ENCODE peak calls at places on chromosomes 12 and 14, in ten cellular contexts. U, W, Z, M, D, K, H, P, I and O are unnamed samples.

GRCh38 chr14:32720927-32721326 is 217.8 kb upstream of the NPAS3 start:
- DNase-seq in M (no peak), I (no peak), U (peak), H (no peak), K (no peak), W (no peak), P (no peak), Z (no peak), D (peak), O (no peak)

GRCh38 chr12:53207042-53207441 is at the start of gene ITGB7:
- DNase-seq in P (peak), W (no peak), D (no peak), K (no peak), U (no peak), H (no peak), Z (peak), M (peak), I (no peak), O (peak)

GRCh38 chr12:21773263-21773741 is 1.2 kb downstream of the KCNJ8 start:
- DNase-seq in M (no peak), K (peak), D (peak), W (peak), Z (no peak), P (no peak), H (peak), I (peak), U (peak), O (no peak)

GRCh38 chr14:36818212-36818611 is 156.6 kb downstream of the PAX9 start:
- DNase-seq in I (no peak), Z (no peak), H (no peak), D (no peak), U (no peak), W (no peak), M (no peak), K (no peak), P (no peak), O (no peak)

GRCh38 chr14:77529963-77530362 is 31.3 kb upstream of the ISM2 start:
- DNase-seq in H (no peak), Z (no peak), I (no peak), P (no peak), D (no peak), U (no peak), W (no peak), K (no peak), M (no peak), O (no peak)

GRCh38 chr12:78118036-78118435 is 287.3 kb downstream of the NAV3 start:
- DNase-seq in K (no peak), D (no peak), U (no peak), M (no peak), P (no peak), H (no peak), Z (no peak), W (no peak), I (no peak), O (no peak)

GRCh38 chr12:129503802-129504201 is 400.0 kb downstream of the TMEM132D start:
- DNase-seq in D (no peak), I (no peak), M (no peak), U (no peak), Z (no peak), K (no peak), P (no peak), W (no peak), H (no peak), O (no peak)

GRCh38 chr12:6943387-6943718 is 263 bp upstream of the RNU7-1 start:
- DNase-seq in W (peak), P (peak), U (peak), Z (no peak), D (peak), H (peak), K (peak), I (peak), M (peak), O (peak)

GRCh38 chr14:78259831-78260230 is 89.7 kb downstream of the NRXN3 start:
- DNase-seq in W (no peak), K (no peak), I (no peak), U (no peak), Z (no peak), H (no peak), M (no peak), P (no peak), D (no peak), O (no peak)

GRCh38 chr12:90253674-90254181 is 545.1 kb upstream of the ATP2B1 start:
- DNase-seq in M (peak), P (peak), D (peak), W (peak), K (peak), Z (peak), I (no peak), H (peak), U (peak), O (peak)

GRCh38 chr12:132955094-132955932 is 793 bp downstream of the ZNF605 start:
- DNase-seq in W (no peak), K (peak), D (peak), Z (peak), I (peak), M (peak), P (no peak), U (peak), H (peak), O (peak)

GRCh38 chr14:89351958-89352404 is 65.1 kb downstream of the FOXN3 start:
- DNase-seq in M (no peak), U (no peak), Z (no peak), H (no peak), P (no peak), W (no peak), D (no peak), K (no peak), I (no peak), O (no peak)

GRCh38 chr12:3020850-3021435 is 56.2 kb upstream of the TSPAN9 start:
- DNase-seq in W (no peak), Z (no peak), P (no peak), I (no peak), D (no peak), M (no peak), K (no peak), H (no peak), U (no peak), O (no peak)

GRCh38 chr12:57552692-57553321 is 3.0 kb downstream of the KIF5A start:
- DNase-seq in P (no peak), U (peak), K (no peak), I (no peak), M (no peak), Z (no peak), W (no peak), D (peak), H (no peak), O (no peak)

GRCh38 chr12:6178981-6179761 is 21.0 kb upstream of the CD9 start:
- DNase-seq in H (peak), I (no peak), D (peak), W (no peak), P (no peak), U (no peak), Z (no peak), K (no peak), M (no peak), O (no peak)

GRCh38 chr12:15494329-15495046 is 172.2 kb downstream of the PTPRO start:
- DNase-seq in H (no peak), U (no peak), D (no peak), M (no peak), P (no peak), K (no peak), I (no peak), W (no peak), Z (peak), O (peak)

GRCh38 chr12:117853600-117853999 is 115.2 kb downstream of the KSR2 start:
- DNase-seq in W (no peak), Z (no peak), D (no peak), H (no peak), P (no peak), K (no peak), U (peak), I (no peak), M (peak), O (no peak)

GRCh38 chr12:24743891-24744793 is 204.8 kb downstream of the BCAT1 start:
- DNase-seq in H (peak), Z (no peak), M (no peak), D (no peak), I (no peak), U (no peak), P (no peak), W (no peak), K (no peak), O (no peak)

GRCh38 chr12:64840949-64841717 is 16.7 kb downstream of the TBC1D30 start:
- DNase-seq in P (no peak), Z (no peak), U (peak), M (no peak), H (no peak), K (peak), W (no peak), I (no peak), D (no peak), O (no peak)

GRCh38 chr12:100823988-100824387 is 29.4 kb downstream of the ANO4 start:
- DNase-seq in D (peak), U (peak), H (peak), M (no peak), Z (no peak), K (no peak), W (no peak), I (no peak), P (no peak), O (no peak)

GRCh38 chr12:41223600-41223999 is 35.5 kb downstream of the PDZRN4 start:
- DNase-seq in M (no peak), W (no peak), Z (no peak), I (no peak), H (no peak), P (no peak), K (no peak), D (no peak), U (no peak), O (no peak)

GRCh38 chr12:6460751-6461371 is 9.0 kb downstream of the TAPBPL start:
- DNase-seq in W (no peak), H (no peak), U (no peak), I (no peak), K (no peak), D (no peak), Z (no peak), M (no peak), P (no peak), O (no peak)

GRCh38 chr12:132285991-132286681 is 43.3 kb downstream of the GALNT9 start:
- DNase-seq in U (peak), P (no peak), D (peak), H (peak), K (peak), Z (no peak), M (peak), I (peak), W (peak), O (no peak)

GRCh38 chr12:132761911-132762583 is 415 bp upstream of the ANKLE2 start:
- DNase-seq in H (peak), Z (peak), M (peak), W (peak), I (peak), K (peak), P (peak), D (peak), U (peak), O (peak)

GRCh38 chr14:20487402-20487742 is 18.0 kb upstream of the RNASE10 start:
- DNase-seq in M (no peak), I (no peak), U (no peak), Z (no peak), W (no peak), P (no peak), H (no peak), K (no peak), D (no peak), O (no peak)

GRCh38 chr14:20682127-20682434 is 2.3 kb upstream of the RNASE4 start:
- DNase-seq in D (no peak), W (peak), P (no peak), I (no peak), Z (no peak), K (no peak), U (no peak), M (peak), H (no peak), O (no peak)

GRCh38 chr12:28814246-28814645 is 334.8 kb upstream of the FAR2 start:
- DNase-seq in H (no peak), P (no peak), K (peak), I (no peak), W (no peak), M (no peak), Z (no peak), D (no peak), U (peak), O (no peak)

GRCh38 chr12:2168808-2169207 is 116.0 kb downstream of the CACNA1C start:
- DNase-seq in Z (no peak), I (no peak), D (peak), K (peak), U (peak), H (peak), M (no peak), P (no peak), W (no peak), O (no peak)

GRCh38 chr12:20361416-20361815 is 6.9 kb upstream of the PDE3A start:
- DNase-seq in M (no peak), K (no peak), H (no peak), P (no peak), U (no peak), Z (no peak), I (no peak), W (no peak), D (no peak), O (no peak)

GRCh38 chr12:122870867-122871664 is 24.9 kb downstream of the VPS37B start:
- DNase-seq in P (peak), I (no peak), M (peak), Z (no peak), K (peak), U (no peak), W (no peak), D (peak), H (peak), O (no peak)

GRCh38 chr14:68199465-68200145 is 380.0 kb downstream of the RAD51B start:
- DNase-seq in U (no peak), D (no peak), W (no peak), H (peak), M (peak), P (no peak), Z (no peak), I (peak), K (peak), O (no peak)

GRCh38 chr12:6229823-6230222 is 29.6 kb downstream of the CD9 start:
- DNase-seq in M (no peak), I (no peak), P (no peak), K (peak), H (peak), U (peak), Z (no peak), D (peak), W (peak), O (no peak)

GRCh38 chr14:26730929-26731618 is 133.2 kb upstream of the NOVA1 start:
- DNase-seq in P (no peak), U (peak), W (peak), Z (no peak), D (peak), M (no peak), H (peak), K (no peak), I (peak), O (no peak)

GRCh38 chr12:131944601-131945251 is 5.0 kb upstream of the EP400 start:
- DNase-seq in H (no peak), M (peak), D (no peak), Z (no peak), W (peak), K (no peak), P (no peak), I (no peak), U (no peak), O (no peak)

GRCh38 chr14:105398726-105399440 is 545 bp downstream of the TEX22 start:
- DNase-seq in U (peak), D (peak), W (no peak), Z (no peak), I (peak), K (no peak), M (no peak), H (peak), P (no peak), O (no peak)

GRCh38 chr14:105397350-105397931 is 897 bp upstream of the TEX22 start:
- DNase-seq in D (no peak), U (no peak), Z (no peak), M (no peak), H (no peak), I (no peak), P (no peak), W (peak), K (no peak), O (no peak)

GRCh38 chr14:105400016-105400415 is 1.7 kb downstream of the TEX22 start:
- DNase-seq in D (no peak), K (no peak), M (no peak), Z (peak), I (no peak), W (peak), P (no peak), U (no peak), H (no peak), O (no peak)

GRCh38 chr14:105398044-105398725 is at the start of gene TEX22:
- DNase-seq in M (peak), Z (peak), W (peak), H (peak), K (peak), I (peak), D (peak), P (peak), U (peak), O (peak)

GRCh38 chr14:105399441-105399775 is 1.1 kb downstream of the TEX22 start:
- DNase-seq in K (no peak), M (no peak), H (no peak), W (peak), I (no peak), U (no peak), Z (no peak), P (no peak), D (no peak), O (no peak)
- TF ChIP-seq CTCF in K (no peak), M (no peak), H (no peak), W (no peak), I (no peak), U (no peak), Z (no peak), P (no peak), D (no peak), O (no peak)

GRCh38 chr12:86376052-86376451 is 119.9 kb upstream of the MGAT4C start:
- DNase-seq in H (peak), M (no peak), W (no peak), K (no peak), U (no peak), Z (no peak), P (no peak), D (no peak), I (no peak), O (no peak)
- TF ChIP-seq CTCF in H (no peak), M (no peak), W (no peak), K (no peak), U (no peak), Z (no peak), P (no peak), D (no peak), I (peak), O (no peak)

GRCh38 chr12:108236366-108236765 is 102.7 kb downstream of the CMKLR1 start:
- DNase-seq in Z (no peak), D (no peak), K (no peak), M (no peak), P (no peak), W (no peak), I (no peak), H (no peak), U (no peak), O (no peak)

GRCh38 chr12:108231909-108232434 is 102.9 kb downstream of the WSCD2 start:
- DNase-seq in I (no peak), U (no peak), H (no peak), D (no peak), Z (no peak), W (no peak), M (no peak), K (no peak), P (no peak), O (no peak)

GRCh38 chr12:108232565-108232964 is 103.5 kb downstream of the WSCD2 start:
- DNase-seq in Z (no peak), U (peak), I (no peak), K (no peak), H (no peak), W (no peak), D (no peak), M (no peak), P (no peak), O (no peak)

GRCh38 chr12:108235231-108235959 is 103.7 kb downstream of the CMKLR1 start:
- DNase-seq in K (no peak), I (no peak), W (no peak), U (no peak), Z (no peak), D (no peak), H (no peak), M (no peak), P (no peak), O (no peak)

DNA sequence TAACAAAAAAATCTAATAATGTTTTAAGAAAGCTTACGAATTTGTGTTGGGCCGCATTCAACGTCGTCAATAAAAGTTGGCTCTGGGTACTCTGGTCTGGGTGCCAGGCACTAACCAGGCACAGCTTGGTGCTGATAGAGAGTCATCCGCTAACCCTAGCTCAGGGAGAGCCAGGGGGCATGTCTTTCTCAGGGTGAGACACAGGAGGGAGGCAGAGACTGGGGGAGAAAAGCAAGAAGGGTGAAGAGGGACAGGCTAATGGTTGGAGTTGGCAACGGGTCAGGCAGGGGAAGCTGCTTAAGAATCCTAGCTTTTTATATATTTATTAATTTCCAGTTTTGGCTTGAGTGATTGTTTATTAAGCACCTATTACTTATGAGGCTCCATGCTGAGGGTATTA is 105.0 kb downstream of the CMKLR1 start:
- DNase-seq in U (no peak), W (no peak), D (no peak), P (no peak), K (peak), Z (no peak), H (peak), M (no peak), I (peak), O (no peak)
- TF ChIP-seq CTCF in U (no peak), W (peak), D (no peak), P (no peak), K (no peak), Z (peak), H (no peak), M (no peak), I (no peak), O (peak)

DNA sequence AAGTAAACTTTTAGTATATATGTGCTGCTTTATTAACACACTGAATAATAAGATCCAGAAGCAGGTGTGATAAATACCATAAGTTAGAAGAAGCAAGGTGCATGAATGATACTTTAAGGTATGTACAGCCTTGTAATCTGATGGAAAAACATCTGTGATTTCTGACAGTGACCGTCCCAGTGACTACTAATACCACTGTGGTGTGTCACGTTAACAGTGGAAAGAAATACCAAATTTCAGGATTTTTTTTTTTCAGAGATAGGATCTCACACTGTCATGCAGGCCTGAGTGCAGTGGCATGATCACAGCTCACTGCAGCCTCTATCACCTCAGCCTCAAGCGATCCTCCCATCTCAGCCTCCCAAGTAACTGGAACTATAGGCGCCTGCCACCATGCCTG is 21.5 kb downstream of the SDS start:
- DNase-seq in U (no peak), K (no peak), D (no peak), P (no peak), M (no peak), H (no peak), W (no peak), Z (no peak), I (no peak), O (no peak)
- TF ChIP-seq CTCF in U (no peak), K (no peak), D (no peak), P (no peak), M (no peak), H (no peak), W (no peak), Z (no peak), I (no peak), O (no peak)